ENCODE peak calls at places on chromosomes 7 and 10, in eight cellular contexts. Z, U, H, O, E, N, D and T are unnamed samples.

GRCh38 chr10:69202332-69202731 is 17.8 kb upstream of the HKDC1 start:
- DNase-seq in U (no peak), Z (no peak), O (no peak), E (no peak), D (no peak), H (no peak), N (no peak), T (no peak)

GRCh38 chr10:91250341-91250740 is 29.9 kb downstream of the PCGF5 start:
- DNase-seq in N (no peak), D (no peak), O (no peak), H (no peak), U (no peak), Z (no peak), E (no peak), T (no peak)

GRCh38 chr10:23499317-23499716 is 60.4 kb downstream of the OTUD1 start:
- DNase-seq in N (no peak), E (no peak), U (no peak), H (no peak), D (no peak), O (no peak), Z (no peak), T (no peak)

GRCh38 chr10:127027786-127028185 is 122.6 kb downstream of the DOCK1 start:
- DNase-seq in U (no peak), H (no peak), D (no peak), O (no peak), N (no peak), E (no peak), Z (no peak), T (no peak)

GRCh38 chr10:35934637-35934995 is 292.5 kb upstream of the FZD8 start:
- DNase-seq in N (no peak), E (no peak), D (no peak), Z (no peak), U (no peak), O (no peak), H (no peak), T (no peak)

GRCh38 chr10:80464557-80465466 is 10.7 kb downstream of the TSPAN14 start:
- DNase-seq in D (peak), U (no peak), E (no peak), Z (no peak), H (no peak), O (no peak), N (no peak), T (peak)

GRCh38 chr10:95536894-95537542 is 24.2 kb downstream of the SORBS1 start:
- DNase-seq in H (no peak), N (no peak), Z (no peak), D (no peak), E (no peak), U (no peak), O (no peak), T (no peak)

GRCh38 chr10:14553434-14553833 is 221.3 kb downstream of the FAM107B start:
- DNase-seq in E (no peak), U (no peak), O (no peak), H (no peak), N (no peak), Z (no peak), D (no peak), T (no peak)

GRCh38 chr10:2893446-2893845 is 173.9 kb upstream of the PFKP start:
- DNase-seq in H (no peak), E (no peak), Z (no peak), O (no peak), N (no peak), D (no peak), U (no peak), T (no peak)

GRCh38 chr10:24415455-24416169 is 206.7 kb downstream of the KIAA1217 start:
- DNase-seq in O (no peak), Z (no peak), D (peak), N (peak), E (peak), H (peak), U (peak), T (peak)

GRCh38 chr7:2838873-2839578 is 5.1 kb downstream of the GNA12 start:
- DNase-seq in U (no peak), H (no peak), N (peak), D (no peak), E (no peak), O (no peak), Z (no peak), T (no peak)

GRCh38 chr7:135834262-135834661 is 85.6 kb upstream of the FAM180A start:
- DNase-seq in N (no peak), U (no peak), Z (no peak), D (no peak), H (no peak), O (no peak), E (no peak), T (no peak)

GRCh38 chr10:97279121-97279815 is 13.2 kb downstream of the ARHGAP19 start:
- DNase-seq in H (no peak), D (peak), E (no peak), O (no peak), U (no peak), N (peak), Z (no peak), T (no peak)

GRCh38 chr10:128896964-128897363 is 570.1 kb upstream of the MGMT start:
- DNase-seq in Z (no peak), U (no peak), D (no peak), N (no peak), H (no peak), O (no peak), E (no peak), T (no peak)

GRCh38 chr10:119803264-119803663 is 69.4 kb downstream of the MCMBP start:
- DNase-seq in E (no peak), O (no peak), Z (no peak), H (no peak), D (no peak), N (no peak), U (no peak), T (no peak)

GRCh38 chr7:34675749-34676374 is 17.8 kb downstream of the NPSR1 start:
- DNase-seq in U (no peak), E (no peak), H (no peak), Z (peak), O (no peak), N (no peak), D (no peak), T (no peak)

GRCh38 chr10:77409697-77410471 is 227.7 kb downstream of the KCNMA1 start:
- DNase-seq in O (no peak), E (no peak), Z (no peak), H (peak), U (no peak), D (peak), N (peak), T (no peak)

GRCh38 chr7:131898418-131898817 is 342.0 kb upstream of the PODXL start:
- DNase-seq in E (no peak), U (no peak), H (no peak), Z (no peak), D (no peak), O (no peak), N (no peak), T (no peak)

GRCh38 chr10:59361659-59362183 is 628 bp downstream of the FAM13C start:
- DNase-seq in Z (no peak), U (no peak), E (no peak), D (no peak), N (no peak), O (no peak), H (no peak), T (no peak)

GRCh38 chr7:101126651-101127459 is at the start of gene SERPINE1:
- DNase-seq in E (peak), D (peak), N (peak), O (peak), Z (peak), H (peak), U (peak), T (peak)

GRCh38 chr7:101099969-101100781 is 14.9 kb downstream of the TRIM56 start:
- DNase-seq in E (peak), U (peak), H (peak), Z (peak), O (no peak), N (peak), D (peak), T (peak)

GRCh38 chr10:93076871-93077270 is 3.2 kb downstream of the CYP26A1 start:
- DNase-seq in O (no peak), U (no peak), Z (no peak), E (no peak), H (no peak), D (no peak), N (no peak), T (no peak)

GRCh38 chr10:91137822-91138221 is 82.6 kb upstream of the PCGF5 start:
- DNase-seq in Z (no peak), O (no peak), E (no peak), D (no peak), U (no peak), N (no peak), H (no peak), T (no peak)

GRCh38 chr7:80790877-80791276 is 128.0 kb downstream of the SEMA3C start:
- DNase-seq in D (no peak), O (no peak), Z (no peak), H (peak), U (no peak), E (no peak), N (no peak), T (no peak)

GRCh38 chr10:127882801-127883459 is 9.8 kb downstream of the CLRN3 start:
- DNase-seq in O (no peak), H (no peak), Z (no peak), N (no peak), U (no peak), D (no peak), E (no peak), T (no peak)

GRCh38 chr10:44864042-44864436 is 47.1 kb upstream of the TMEM72 start:
- DNase-seq in O (no peak), H (no peak), E (no peak), N (peak), Z (no peak), D (peak), U (no peak), T (no peak)

GRCh38 chr7:41224063-41224763 is 478.7 kb downstream of the INHBA start:
- DNase-seq in N (no peak), D (no peak), H (no peak), U (no peak), E (peak), O (no peak), Z (peak), T (no peak)

GRCh38 chr7:127726481-127726880 is 74.5 kb downstream of the SND1 start:
- DNase-seq in Z (no peak), D (no peak), H (no peak), O (no peak), U (no peak), E (no peak), N (no peak), T (no peak)

GRCh38 chr7:29843106-29843505 is 36.8 kb downstream of the WIPF3 start:
- DNase-seq in H (no peak), E (no peak), D (no peak), O (no peak), Z (no peak), N (no peak), U (no peak), T (no peak)

GRCh38 chr7:66205736-66206080 is 574 bp downstream of the TPST1 start:
- DNase-seq in O (no peak), H (no peak), U (peak), E (no peak), Z (no peak), N (peak), D (peak), T (no peak)

GRCh38 chr10:122413325-122413724 is 38.8 kb downstream of the PLEKHA1 start:
- DNase-seq in O (no peak), D (no peak), E (no peak), U (no peak), Z (no peak), H (no peak), N (no peak), T (no peak)

GRCh38 chr10:114258274-114258840 is 19.3 kb downstream of the VWA2 start:
- DNase-seq in H (no peak), N (peak), Z (no peak), O (no peak), E (no peak), D (no peak), U (no peak), T (no peak)

GRCh38 chr7:45217358-45217757 is 59.8 kb downstream of the RAMP3 start:
- DNase-seq in H (no peak), Z (no peak), U (no peak), E (no peak), D (no peak), O (no peak), N (no peak), T (peak)

GRCh38 chr10:102665904-102666509 is 21.7 kb downstream of the TRIM8 start:
- DNase-seq in D (no peak), N (no peak), Z (no peak), U (no peak), E (no peak), H (no peak), O (no peak), T (peak)

GRCh38 chr10:63165249-63165648 is 32.1 kb downstream of the NRBF2 start:
- DNase-seq in U (no peak), O (no peak), N (no peak), D (no peak), Z (no peak), H (no peak), E (no peak), T (no peak)

GRCh38 chr10:63161592-63161991 is 28.5 kb downstream of the NRBF2 start:
- DNase-seq in D (no peak), N (no peak), E (no peak), Z (no peak), H (no peak), U (no peak), O (no peak), T (no peak)

GRCh38 chr10:63166742-63167258 is 33.7 kb downstream of the NRBF2 start:
- DNase-seq in H (no peak), D (no peak), Z (peak), U (no peak), N (no peak), E (peak), O (no peak), T (no peak)

GRCh38 chr10:63169063-63169462 is 35.9 kb downstream of the NRBF2 start:
- DNase-seq in N (no peak), D (no peak), H (no peak), E (no peak), U (no peak), O (no peak), Z (no peak), T (no peak)

DNA sequence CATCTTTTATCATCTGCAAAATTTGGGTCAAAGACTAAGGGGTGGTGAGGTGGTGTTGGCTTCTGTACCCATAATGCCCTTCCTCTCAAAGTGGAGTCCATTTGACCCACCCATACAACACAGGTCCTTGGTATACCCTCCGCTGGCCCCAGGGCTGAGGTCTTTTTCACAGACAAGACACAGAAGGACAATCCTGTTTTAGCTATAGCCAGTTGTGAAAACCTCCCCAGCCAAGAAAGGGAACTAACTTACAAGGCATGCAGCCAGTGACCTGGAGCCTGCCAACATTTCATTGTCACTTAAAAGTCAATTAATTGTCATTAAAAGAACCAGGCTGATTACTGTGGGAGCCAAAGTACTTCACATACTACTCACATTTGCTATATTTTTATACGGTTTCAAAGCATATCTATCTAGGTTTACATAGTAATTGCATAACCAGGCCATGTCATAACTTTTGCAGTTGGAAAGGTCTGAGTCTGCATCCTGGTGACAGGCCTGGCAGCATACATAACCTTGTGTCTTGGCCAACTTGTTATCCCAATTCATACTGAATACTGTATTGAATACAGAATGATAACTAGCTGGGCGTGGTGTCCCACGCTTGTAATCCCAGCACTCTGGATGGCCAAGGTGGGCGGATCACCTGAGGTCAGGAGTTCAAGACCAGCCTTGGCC is 31.1 kb downstream of the NRBF2 start:
- DNase-seq in Z (no peak), N (no peak), H (no peak), O (no peak), E (peak), D (no peak), U (no peak), T (no peak)
- TF ChIP-seq POLR2A in Z (no peak), N (no peak), H (no peak), O (no peak), E (no peak), D (no peak), U (no peak), T (no peak)

GRCh38 chr7:76303057-76303828 is 770 bp downstream of the HSPB1 start:
- DNase-seq in O (peak), D (peak), N (peak), U (peak), H (peak), E (peak), Z (peak), T (peak)
- TF ChIP-seq POLR2AphosphoS5 in O (no peak), D (peak), N (peak), U (no peak), H (peak), E (peak), Z (peak), T (peak)

GRCh38 chr7:1741751-1742554 is 71.9 kb downstream of the ELFN1 start:
- DNase-seq in E (no peak), D (no peak), U (no peak), Z (peak), N (peak), H (no peak), O (peak), T (peak)
- TF ChIP-seq POLR2A in E (no peak), D (no peak), U (no peak), Z (peak), N (no peak), H (no peak), O (peak), T (no peak)

DNA sequence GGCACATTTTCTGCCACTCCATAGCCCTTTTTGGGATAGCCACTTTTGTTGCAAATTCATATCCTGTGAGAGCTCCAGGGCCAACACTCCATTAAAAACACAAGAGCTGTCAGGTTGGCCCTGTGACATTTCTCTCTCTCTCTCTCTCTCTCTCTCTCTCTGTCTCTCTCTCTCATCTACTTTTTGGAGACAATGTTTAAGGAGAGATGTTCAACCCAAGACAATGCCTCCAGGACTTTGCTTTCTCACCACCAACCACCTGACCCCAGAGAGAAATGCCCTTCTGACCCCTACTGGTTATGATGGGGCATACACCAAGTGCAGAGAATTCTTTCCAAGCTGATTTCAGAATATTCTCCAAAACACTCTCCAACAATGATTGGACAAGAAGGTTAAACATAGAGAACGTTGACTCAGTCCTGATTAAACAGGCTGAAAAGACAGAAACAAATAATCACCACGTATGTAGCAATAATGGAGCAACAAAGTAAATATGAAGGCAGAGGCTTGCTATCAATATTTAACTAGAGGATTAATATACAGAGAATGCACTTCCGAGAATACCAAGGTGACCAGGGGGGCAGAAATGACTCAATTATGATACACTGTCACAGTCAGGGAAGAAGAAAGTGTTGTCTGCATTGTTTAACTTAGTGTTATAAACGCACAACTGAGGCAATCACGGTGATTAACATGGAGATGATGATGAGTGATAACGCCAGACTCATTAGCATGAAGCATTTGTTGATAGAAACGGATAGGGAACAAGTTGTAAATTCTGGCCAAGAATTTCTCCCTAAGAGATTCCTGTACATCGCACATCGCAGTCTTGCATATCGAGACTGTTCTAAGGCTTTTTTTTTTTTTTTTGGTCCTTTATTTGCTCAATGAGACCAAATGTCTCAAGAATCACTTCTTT is 178.5 kb downstream of the NRP1 start:
- DNase-seq in H (no peak), D (peak), E (no peak), O (peak), Z (no peak), N (no peak), U (no peak), T (no peak)
- TF ChIP-seq POLR2AphosphoS5 in H (no peak), D (no peak), E (peak), O (no peak), Z (no peak), N (no peak), U (no peak), T (no peak)

GRCh38 chr10:104317195-104318095 is 20.8 kb downstream of the ITPRIP start:
- DNase-seq in Z (no peak), U (peak), N (no peak), H (peak), O (no peak), D (no peak), E (no peak), T (peak)
- TF ChIP-seq POLR2A in Z (no peak), U (no peak), N (no peak), H (no peak), O (no peak), D (no peak), E (no peak), T (no peak)

GRCh38 chr7:111578754-111579153 is 16.5 kb upstream of the IMMP2L start:
- DNase-seq in Z (no peak), N (no peak), D (no peak), E (no peak), H (no peak), U (no peak), O (no peak), T (no peak)
- TF ChIP-seq POLR2AphosphoS5 in Z (no peak), N (no peak), D (no peak), E (no peak), H (no peak), U (no peak), O (no peak), T (no peak)